ENCODE peak calls at places on chromosomes 1 and 21, in four cellular contexts. B, R, J and W are unnamed samples.

GRCh38 chr1:6397844-6398243 is 4.3 kb upstream of the ACOT7 start:
- DNase-seq in B (no peak), R (no peak), J (no peak), W (no peak)

GRCh38 chr1:167434306-167434705 is 84.0 kb downstream of the CD247 start:
- DNase-seq in B (no peak), R (peak), J (no peak), W (no peak)

GRCh38 chr1:208141793-208142192 is 102.4 kb downstream of the PLXNA2 start:
- DNase-seq in B (no peak), R (no peak), J (no peak), W (no peak)

GRCh38 chr1:10495942-10496341 is 21.2 kb downstream of the PEX14 start:
- DNase-seq in B (no peak), R (peak), J (no peak), W (no peak)

GRCh38 chr1:108692724-108693655 is 880 bp downstream of the PRPF38B start:
- DNase-seq in B (peak), R (peak), J (peak), W (peak)

GRCh38 chr1:101496109-101496508 is 259.3 kb downstream of the S1PR1 start:
- DNase-seq in B (no peak), R (no peak), J (no peak), W (no peak)

GRCh38 chr1:231693361-231694080 is 66.9 kb downstream of the DISC1 start:
- DNase-seq in B (no peak), R (no peak), J (no peak), W (no peak)

GRCh38 chr1:70934197-70934961 is 113.2 kb downstream of the PTGER3 start:
- DNase-seq in B (no peak), R (no peak), J (no peak), W (no peak)

GRCh38 chr1:223276029-223276428 is 87.9 kb downstream of the SUSD4 start:
- DNase-seq in B (no peak), R (no peak), J (no peak), W (no peak)

GRCh38 chr1:38625939-38626338 is 233.6 kb downstream of the RRAGC start:
- DNase-seq in B (no peak), R (no peak), J (no peak), W (no peak)

GRCh38 chr21:36162631-36163030 is 6.0 kb downstream of the DOP1B start:
- DNase-seq in B (no peak), R (no peak), J (no peak), W (no peak)

GRCh38 chr1:89044970-89045695 is 19.9 kb downstream of the GBP1 start:
- DNase-seq in B (no peak), R (no peak), J (no peak), W (no peak)
- TF ChIP-seq POLR2A in B (no peak), R (no peak), J (no peak), W (peak)

DNA sequence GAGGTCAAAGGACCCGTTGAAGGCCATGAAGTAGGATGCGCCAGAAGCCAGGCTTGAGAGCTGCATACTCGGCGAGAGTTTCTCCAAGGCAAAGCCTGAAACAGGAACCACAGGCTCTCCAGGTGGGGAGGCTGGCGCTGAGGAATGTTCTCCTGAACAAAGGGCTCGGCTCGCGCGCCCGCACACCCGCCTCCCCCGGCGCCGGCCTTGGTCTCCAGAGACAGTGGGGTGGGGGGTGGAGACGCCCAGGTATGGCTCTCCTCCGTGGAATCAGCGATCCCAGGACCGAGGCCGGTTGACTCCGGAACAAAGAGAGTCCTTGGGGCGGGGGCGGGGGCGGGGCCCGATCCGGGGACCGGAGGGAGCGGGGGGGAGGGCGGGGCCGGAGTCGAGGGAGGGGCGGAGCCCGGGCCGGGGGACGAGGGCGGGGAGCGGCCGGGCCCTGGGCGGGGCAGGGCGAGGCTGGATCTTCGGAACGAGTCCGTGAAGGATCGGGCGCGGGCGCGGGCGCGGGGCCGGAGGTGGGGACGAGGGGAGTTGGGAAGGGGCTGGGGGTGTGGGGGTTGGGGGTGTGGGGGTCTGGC is 85.0 kb downstream of the NKAIN1 start:
- DNase-seq in B (peak), R (peak), J (peak), W (peak)
- TF ChIP-seq POLR2A in B (peak), R (no peak), J (no peak), W (no peak)

DNA sequence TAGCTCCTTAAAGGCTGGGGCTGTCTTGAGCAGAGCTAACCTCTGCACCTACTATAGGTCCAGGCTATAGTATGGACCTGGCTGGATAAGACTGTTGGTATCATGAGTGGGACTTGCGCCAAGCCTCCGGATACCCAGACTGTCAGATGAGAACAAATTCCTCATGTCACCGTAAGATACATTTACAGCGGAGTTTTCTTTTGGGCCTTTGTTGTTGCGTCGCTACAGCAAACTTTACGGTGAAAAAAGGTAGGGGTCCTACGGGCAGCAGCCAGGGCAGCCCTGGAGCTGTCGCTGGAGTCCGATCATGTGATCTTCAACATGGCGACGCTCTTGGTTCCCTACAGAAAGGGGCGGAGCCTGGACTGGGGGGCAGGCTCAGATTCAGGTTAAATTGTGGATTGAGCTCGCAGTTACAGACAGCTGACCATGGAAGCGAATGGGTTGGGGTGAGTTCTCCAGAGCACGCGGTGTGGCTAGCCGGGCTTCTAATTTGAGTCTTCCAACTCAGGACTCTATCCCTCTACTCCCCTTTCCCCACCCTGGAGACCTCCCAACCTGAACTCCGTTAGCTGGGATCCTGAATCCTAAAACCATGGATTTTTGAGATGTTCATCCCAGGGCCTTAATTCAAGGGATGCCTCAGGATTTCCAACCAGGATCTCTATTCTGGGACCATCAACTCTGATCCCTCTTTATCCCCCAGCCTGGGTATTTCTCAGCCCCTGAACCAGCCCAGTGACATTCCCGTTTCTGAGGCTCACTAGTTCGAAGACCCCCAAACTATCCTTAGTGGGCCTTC is at the start of gene UROD:
- DNase-seq in B (peak), R (peak), J (peak), W (peak)
- TF ChIP-seq POLR2A in B (peak), R (no peak), J (peak), W (peak)

DNA sequence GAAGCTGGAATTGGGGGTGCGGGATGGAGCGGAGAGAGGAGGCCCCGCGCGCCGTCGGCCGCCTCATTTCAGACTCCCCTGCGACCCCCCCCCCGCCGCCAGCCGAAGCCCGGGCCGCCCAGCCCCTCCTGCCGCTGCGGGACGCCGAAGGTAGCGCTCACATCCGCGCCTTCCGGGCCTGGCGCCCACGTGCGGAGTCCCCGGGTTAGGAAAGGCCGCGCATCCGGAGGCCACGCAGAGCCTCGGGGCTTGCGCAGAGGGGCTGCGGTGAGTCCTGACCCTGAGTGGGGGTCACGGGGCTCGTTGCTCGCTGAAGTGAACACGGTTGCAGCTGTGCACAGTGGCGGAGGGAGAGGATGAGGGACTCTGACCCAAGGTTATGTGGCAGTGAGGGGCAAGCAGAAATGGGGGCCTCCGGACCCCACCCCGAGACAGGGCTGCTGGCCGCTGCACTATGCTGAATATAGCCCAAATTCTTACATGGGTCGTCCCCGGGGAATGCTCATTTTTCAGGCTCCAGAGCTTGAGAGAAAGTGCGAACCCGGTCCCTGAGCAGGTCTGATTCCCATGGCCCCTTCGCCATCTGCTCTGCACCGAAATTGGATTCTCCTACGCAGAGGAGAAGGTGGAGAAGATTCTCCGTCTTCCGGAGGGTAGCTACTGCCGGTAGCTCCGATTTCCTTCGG is 691 bp upstream of the ZNF496 start:
- DNase-seq in B (peak), R (peak), J (peak), W (peak)
- TF ChIP-seq POLR2A in B (no peak), R (no peak), J (no peak), W (no peak)